ENCODE peak calls at places on chromosome 19, in eight cellular contexts. Y, Q, K, B, S, R, N and J are unnamed samples.
A peak's percentile ranks its signal among the peaks of the same experiment; 100 is the strongest.

GRCh38 chr19:44974809-44975347 is 19.7 kb downstream of the CLPTM1 start:
- DNase-seq in B (no peak), Q (no peak), K (no peak), R (no peak), S (no peak), Y (no peak), N (no peak), J (no peak)

GRCh38 chr19:46067691-46068090 is 26.9 kb upstream of the IGFL4 start:
- DNase-seq in N (no peak), Y (no peak), S (no peak), R (no peak), Q (no peak), K (no peak), B (no peak), J (no peak)

GRCh38 chr19:42634409-42635232 is 39.9 kb upstream of the CEACAM8 start:
- DNase-seq in B (peak; percentile 2), Q (no peak), Y (peak; percentile 33), K (no peak), R (no peak), S (peak; percentile 22), N (peak; percentile 41), J (no peak)

GRCh38 chr19:50425581-50425980 is 6.8 kb downstream of the SPIB start:
- DNase-seq in S (no peak), K (no peak), Y (no peak), B (no peak), Q (no peak), N (no peak), R (no peak), J (no peak)

GRCh38 chr19:27901078-27901477 is 1311.9 kb downstream of the UQCRFS1 start:
- DNase-seq in Y (no peak), B (no peak), R (no peak), K (no peak), N (no peak), S (no peak), Q (no peak), J (no peak)

GRCh38 chr19:48170817-48171347 is 402 bp downstream of the ZSWIM9 start:
- DNase-seq in K (no peak), Q (no peak), R (no peak), N (no peak), S (no peak), B (no peak), Y (no peak), J (peak; percentile 19)

GRCh38 chr19:58407658-58408151 is 744 bp upstream of the ZNF584 start:
- DNase-seq in Y (no peak), S (no peak), K (no peak), R (no peak), B (no peak), Q (no peak), N (no peak), J (no peak)

GRCh38 chr19:41937976-41938375 is 9.7 kb upstream of the ERFL start:
- DNase-seq in N (no peak), B (no peak), R (no peak), K (no peak), Q (no peak), Y (no peak), S (no peak), J (no peak)